ENCODE peak calls at places on chromosomes 3 and 15, in ten cellular contexts. One of them, this sample, is unnamed.
A peak's percentile ranks its signal among the peaks of the same experiment; 100 is the strongest.

GRCh38 chr3:61381745-61382392 is 130.6 kb upstream of the FHIT start:
- DNase-seq in neural progenitor cell: peak; percentile 42
- DNase-seq in Peyer's patch: no peak
- DNase-seq in cardiac fibroblast: peak; percentile 24
- DNase-seq in GM12865: peak; percentile 59
- DNase-seq in fibroblast of lung: peak; percentile 29
- DNase-seq in fibroblast of pulmonary artery: peak; percentile 36
- DNase-seq in AG10803: peak; percentile 24
- DNase-seq in PC-9: no peak
- DNase-seq in fibroblast of mammary gland: peak; percentile 45
- DNase-seq in this sample: no peak

GRCh38 chr3:71991681-71992080 is 206.7 kb upstream of the PROK2 start:
- DNase-seq in AG10803: no peak
- DNase-seq in PC-9: no peak
- DNase-seq in fibroblast of mammary gland: peak; percentile 52
- DNase-seq in Peyer's patch: no peak
- DNase-seq in fibroblast of lung: no peak
- DNase-seq in neural progenitor cell: no peak
- DNase-seq in cardiac fibroblast: no peak
- DNase-seq in fibroblast of pulmonary artery: no peak
- DNase-seq in GM12865: no peak
- DNase-seq in this sample: no peak

GRCh38 chr15:71109890-71110289 is 5.4 kb upstream of the THSD4 start:
- DNase-seq in GM12865: no peak
- DNase-seq in neural progenitor cell: no peak
- DNase-seq in fibroblast of mammary gland: no peak
- DNase-seq in AG10803: no peak
- DNase-seq in Peyer's patch: no peak
- DNase-seq in PC-9: no peak
- DNase-seq in fibroblast of lung: no peak
- DNase-seq in fibroblast of pulmonary artery: no peak
- DNase-seq in cardiac fibroblast: no peak
- DNase-seq in this sample: no peak

GRCh38 chr15:100861511-100861991 is 18.1 kb upstream of the ALDH1A3 start:
- DNase-seq in fibroblast of lung: no peak
- DNase-seq in Peyer's patch: no peak
- DNase-seq in fibroblast of mammary gland: no peak
- DNase-seq in GM12865: no peak
- DNase-seq in PC-9: no peak
- DNase-seq in cardiac fibroblast: peak; percentile 39
- DNase-seq in neural progenitor cell: peak; percentile 21
- DNase-seq in fibroblast of pulmonary artery: no peak
- DNase-seq in AG10803: no peak
- DNase-seq in this sample: no peak

GRCh38 chr3:168881804-168882203 is 781.7 kb downstream of the MECOM start:
- DNase-seq in Peyer's patch: no peak
- DNase-seq in PC-9: no peak
- DNase-seq in neural progenitor cell: no peak
- DNase-seq in fibroblast of pulmonary artery: peak; percentile 26
- DNase-seq in GM12865: no peak
- DNase-seq in cardiac fibroblast: peak; percentile 50
- DNase-seq in fibroblast of mammary gland: no peak
- DNase-seq in AG10803: no peak
- DNase-seq in fibroblast of lung: no peak
- DNase-seq in this sample: no peak

GRCh38 chr15:92095691-92096090 is 242.2 kb downstream of the SLCO3A1 start:
- DNase-seq in cardiac fibroblast: no peak
- DNase-seq in fibroblast of pulmonary artery: no peak
- DNase-seq in fibroblast of mammary gland: no peak
- DNase-seq in fibroblast of lung: no peak
- DNase-seq in AG10803: no peak
- DNase-seq in PC-9: no peak
- DNase-seq in Peyer's patch: no peak
- DNase-seq in GM12865: peak; percentile 73
- DNase-seq in neural progenitor cell: no peak
- DNase-seq in this sample: no peak

GRCh38 chr15:39204031-39204430 is 376.8 kb upstream of the THBS1 start:
- DNase-seq in fibroblast of pulmonary artery: peak; percentile 61
- DNase-seq in fibroblast of mammary gland: peak; percentile 41
- DNase-seq in GM12865: no peak
- DNase-seq in PC-9: no peak
- DNase-seq in Peyer's patch: no peak
- DNase-seq in AG10803: peak; percentile 67
- DNase-seq in cardiac fibroblast: peak; percentile 74
- DNase-seq in neural progenitor cell: no peak
- DNase-seq in fibroblast of lung: no peak
- DNase-seq in this sample: no peak

GRCh38 chr3:134503266-134503665 is 17.4 kb downstream of the CEP63 start:
- DNase-seq in fibroblast of mammary gland: no peak
- DNase-seq in Peyer's patch: no peak
- DNase-seq in neural progenitor cell: no peak
- DNase-seq in PC-9: no peak
- DNase-seq in cardiac fibroblast: no peak
- DNase-seq in AG10803: no peak
- DNase-seq in GM12865: no peak
- DNase-seq in fibroblast of lung: no peak
- DNase-seq in fibroblast of pulmonary artery: no peak
- DNase-seq in this sample: no peak

GRCh38 chr3:126850370-126851085 is 132.4 kb upstream of the PLXNA1 start:
- DNase-seq in Peyer's patch: no peak
- DNase-seq in cardiac fibroblast: no peak
- DNase-seq in PC-9: peak; percentile 56
- DNase-seq in fibroblast of pulmonary artery: peak; percentile 73
- DNase-seq in fibroblast of lung: peak; percentile 57
- DNase-seq in neural progenitor cell: peak; percentile 94
- DNase-seq in AG10803: peak; percentile 91
- DNase-seq in GM12865: no peak
- DNase-seq in fibroblast of mammary gland: no peak
- DNase-seq in this sample: peak; percentile 53

GRCh38 chr15:50979041-50979440 is 70.6 kb downstream of the AP4E1 start:
- DNase-seq in cardiac fibroblast: no peak
- DNase-seq in fibroblast of mammary gland: no peak
- DNase-seq in GM12865: no peak
- DNase-seq in fibroblast of pulmonary artery: peak; percentile 10
- DNase-seq in PC-9: no peak
- DNase-seq in Peyer's patch: no peak
- DNase-seq in neural progenitor cell: no peak
- DNase-seq in fibroblast of lung: no peak
- DNase-seq in AG10803: peak; percentile 29
- DNase-seq in this sample: no peak

GRCh38 chr3:159252772-159253384 is 451.0 kb downstream of the MFSD1 start:
- DNase-seq in cardiac fibroblast: peak; percentile 91
- DNase-seq in GM12865: peak; percentile 66
- DNase-seq in PC-9: peak; percentile 22
- DNase-seq in Peyer's patch: no peak
- DNase-seq in neural progenitor cell: peak; percentile 52
- DNase-seq in fibroblast of pulmonary artery: peak; percentile 81
- DNase-seq in AG10803: peak; percentile 73
- DNase-seq in fibroblast of lung: peak; percentile 49
- DNase-seq in fibroblast of mammary gland: peak; percentile 82
- DNase-seq in this sample: peak; percentile 50

GRCh38 chr3:183818706-183819624 is 6.4 kb downstream of the MAP6D1 start:
- DNase-seq in fibroblast of mammary gland: no peak
- DNase-seq in PC-9: no peak
- DNase-seq in fibroblast of pulmonary artery: no peak
- DNase-seq in neural progenitor cell: no peak
- DNase-seq in AG10803: no peak
- DNase-seq in GM12865: no peak
- DNase-seq in cardiac fibroblast: no peak
- DNase-seq in Peyer's patch: no peak
- DNase-seq in fibroblast of lung: no peak
- DNase-seq in this sample: no peak

GRCh38 chr15:73369073-73369694 is 426 bp upstream of the HCN4 start:
- DNase-seq in fibroblast of mammary gland: no peak
- DNase-seq in PC-9: no peak
- DNase-seq in AG10803: no peak
- DNase-seq in fibroblast of lung: no peak
- DNase-seq in Peyer's patch: no peak
- DNase-seq in neural progenitor cell: peak; percentile 41
- DNase-seq in GM12865: no peak
- DNase-seq in cardiac fibroblast: no peak
- DNase-seq in fibroblast of pulmonary artery: no peak
- DNase-seq in this sample: no peak

GRCh38 chr15:73367624-73368300 is 996 bp downstream of the HCN4 start:
- DNase-seq in fibroblast of lung: no peak
- DNase-seq in AG10803: no peak
- DNase-seq in cardiac fibroblast: no peak
- DNase-seq in GM12865: no peak
- DNase-seq in neural progenitor cell: peak; percentile 64
- DNase-seq in PC-9: no peak
- DNase-seq in Peyer's patch: no peak
- DNase-seq in fibroblast of pulmonary artery: no peak
- DNase-seq in fibroblast of mammary gland: no peak
- DNase-seq in this sample: no peak

GRCh38 chr15:73368301-73369072 is at the start of gene HCN4:
- DNase-seq in fibroblast of mammary gland: no peak
- DNase-seq in AG10803: no peak
- DNase-seq in PC-9: no peak
- DNase-seq in GM12865: no peak
- DNase-seq in neural progenitor cell: peak; percentile 86
- DNase-seq in cardiac fibroblast: no peak
- DNase-seq in Peyer's patch: no peak
- DNase-seq in fibroblast of pulmonary artery: no peak
- DNase-seq in fibroblast of lung: no peak
- DNase-seq in this sample: no peak

GRCh38 chr15:73371812-73372211 is 3.1 kb upstream of the HCN4 start:
- DNase-seq in PC-9: no peak
- DNase-seq in fibroblast of mammary gland: no peak
- DNase-seq in cardiac fibroblast: no peak
- DNase-seq in AG10803: no peak
- DNase-seq in neural progenitor cell: no peak
- DNase-seq in fibroblast of pulmonary artery: no peak
- DNase-seq in GM12865: no peak
- DNase-seq in fibroblast of lung: no peak
- DNase-seq in Peyer's patch: no peak
- DNase-seq in this sample: no peak

GRCh38 chr15:73370151-73370550 is 1.4 kb upstream of the HCN4 start:
- DNase-seq in fibroblast of pulmonary artery: no peak
- DNase-seq in fibroblast of lung: no peak
- DNase-seq in PC-9: no peak
- DNase-seq in Peyer's patch: no peak
- DNase-seq in AG10803: no peak
- DNase-seq in neural progenitor cell: peak; percentile 29
- DNase-seq in GM12865: no peak
- DNase-seq in cardiac fibroblast: no peak
- DNase-seq in fibroblast of mammary gland: no peak
- DNase-seq in this sample: no peak
- H3K4me3 ChIP-seq in fibroblast of pulmonary artery: no peak overlapping the region
- H3K4me3 ChIP-seq in fibroblast of lung: no peak overlapping the region
- H3K4me3 ChIP-seq in PC-9: no peak overlapping the region
- H3K4me3 ChIP-seq in Peyer's patch: no peak overlapping the region
- H3K4me3 ChIP-seq in AG10803: no peak overlapping the region
- H3K4me3 ChIP-seq in neural progenitor cell: no peak overlapping the region
- H3K4me3 ChIP-seq in GM12865: no peak overlapping the region
- H3K4me3 ChIP-seq in cardiac fibroblast: no peak overlapping the region
- H3K4me3 ChIP-seq in fibroblast of mammary gland: no peak overlapping the region
- H3K4me3 ChIP-seq in this sample: no peak overlapping the region

DNA sequence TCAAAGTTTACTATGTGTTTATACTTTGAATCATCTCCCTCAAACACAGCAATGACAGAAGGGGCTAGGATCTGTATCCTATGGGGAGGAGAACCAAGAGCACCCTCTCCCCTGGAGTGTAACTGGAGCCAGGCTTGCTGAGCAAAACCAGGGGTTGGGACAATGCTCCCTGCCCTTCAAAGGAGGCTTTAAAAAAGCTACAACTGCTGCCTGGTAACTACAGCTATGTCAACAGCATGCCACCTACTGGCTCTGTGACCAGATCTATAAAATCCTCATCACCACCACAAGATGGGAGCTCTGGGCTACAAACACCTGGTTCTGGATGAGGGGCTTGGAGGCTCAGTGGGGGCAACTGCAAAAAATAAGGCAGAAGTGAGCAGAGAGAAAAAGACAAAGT is 61.9 kb downstream of the ANO10 start:
- DNase-seq in Peyer's patch: no peak
- DNase-seq in PC-9: no peak
- DNase-seq in GM12865: no peak
- DNase-seq in cardiac fibroblast: no peak
- DNase-seq in neural progenitor cell: peak; percentile 8
- DNase-seq in AG10803: no peak
- DNase-seq in fibroblast of mammary gland: no peak
- DNase-seq in fibroblast of pulmonary artery: no peak
- DNase-seq in fibroblast of lung: no peak
- DNase-seq in this sample: no peak
- TF ChIP-seq CTCF in Peyer's patch: no peak
- TF ChIP-seq CTCF in PC-9: no peak
- TF ChIP-seq CTCF in GM12865: no peak
- TF ChIP-seq CTCF in cardiac fibroblast: no peak
- TF ChIP-seq CTCF in neural progenitor cell: peak; percentile 14
- TF ChIP-seq CTCF in AG10803: no peak
- TF ChIP-seq CTCF in fibroblast of mammary gland: no peak
- TF ChIP-seq CTCF in fibroblast of pulmonary artery: no peak
- TF ChIP-seq CTCF in fibroblast of lung: no peak
- TF ChIP-seq CTCF in this sample: no peak

DNA sequence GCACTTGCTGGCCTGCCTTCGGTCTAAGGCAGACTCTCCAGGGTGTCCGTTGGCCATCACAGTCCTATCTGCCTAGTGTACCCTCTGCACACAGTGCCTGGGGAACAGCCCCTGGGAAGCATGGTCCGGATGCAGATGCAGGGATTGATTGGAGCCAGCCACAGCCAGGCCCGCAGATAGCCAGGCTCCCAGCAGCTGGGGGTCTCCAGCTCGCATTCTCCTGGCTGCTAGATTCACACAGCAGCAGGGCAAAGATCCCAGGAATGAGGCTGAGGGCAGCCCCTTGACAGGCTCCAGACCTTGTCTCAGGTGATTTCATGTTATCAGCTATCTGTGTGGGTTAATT is 41.4 kb downstream of the IRAK2 start:
- DNase-seq in fibroblast of lung: no peak
- DNase-seq in GM12865: no peak
- DNase-seq in PC-9: no peak
- DNase-seq in fibroblast of pulmonary artery: no peak
- DNase-seq in Peyer's patch: no peak
- DNase-seq in fibroblast of mammary gland: no peak
- DNase-seq in AG10803: no peak
- DNase-seq in neural progenitor cell: no peak
- DNase-seq in cardiac fibroblast: no peak
- DNase-seq in this sample: no peak
- H3K4me3 ChIP-seq in fibroblast of lung: no peak overlapping the region
- H3K4me3 ChIP-seq in GM12865: no peak overlapping the region
- H3K4me3 ChIP-seq in PC-9: no peak overlapping the region
- H3K4me3 ChIP-seq in fibroblast of pulmonary artery: no peak overlapping the region
- H3K4me3 ChIP-seq in Peyer's patch: no peak overlapping the region
- H3K4me3 ChIP-seq in fibroblast of mammary gland: no peak overlapping the region
- H3K4me3 ChIP-seq in AG10803: no peak overlapping the region
- H3K4me3 ChIP-seq in neural progenitor cell: no peak overlapping the region
- H3K4me3 ChIP-seq in cardiac fibroblast: no peak overlapping the region
- H3K4me3 ChIP-seq in this sample: no peak overlapping the region

DNA sequence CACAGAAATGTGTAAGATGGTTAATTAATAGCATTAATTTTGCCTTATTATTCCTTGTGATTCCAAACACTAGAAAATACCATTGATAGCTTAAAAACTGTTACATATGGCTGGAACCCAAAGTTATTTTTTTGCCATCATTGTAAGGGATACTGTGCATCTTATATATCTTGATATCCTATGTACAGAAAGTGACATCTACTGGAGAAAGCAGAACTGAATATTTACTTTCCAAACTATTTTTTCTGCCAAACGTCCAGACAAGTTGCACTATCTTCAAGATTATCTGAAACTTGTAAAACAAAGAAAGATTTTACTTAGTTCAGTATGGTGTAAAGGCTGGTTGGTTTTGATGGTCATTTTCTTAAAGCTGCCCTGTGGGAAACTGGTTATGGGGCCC is 33.3 kb upstream of the MEIS2 start:
- DNase-seq in GM12865: no peak
- DNase-seq in neural progenitor cell: no peak
- DNase-seq in fibroblast of lung: peak; percentile 61
- DNase-seq in PC-9: no peak
- DNase-seq in fibroblast of pulmonary artery: peak; percentile 70
- DNase-seq in fibroblast of mammary gland: peak; percentile 59
- DNase-seq in cardiac fibroblast: peak; percentile 57
- DNase-seq in AG10803: peak; percentile 50
- DNase-seq in Peyer's patch: no peak
- DNase-seq in this sample: peak; percentile 36
- TF ChIP-seq CTCF in GM12865: peak; percentile 10
- TF ChIP-seq CTCF in neural progenitor cell: peak; percentile 22
- TF ChIP-seq CTCF in fibroblast of lung: peak; percentile 40
- TF ChIP-seq CTCF in PC-9: peak; percentile 54
- TF ChIP-seq CTCF in fibroblast of pulmonary artery: peak; percentile 48
- TF ChIP-seq CTCF in fibroblast of mammary gland: peak; percentile 54
- TF ChIP-seq CTCF in cardiac fibroblast: peak; percentile 30
- TF ChIP-seq CTCF in AG10803: peak; percentile 62
- TF ChIP-seq CTCF in Peyer's patch: peak; percentile 29
- TF ChIP-seq CTCF in this sample: no peak

This sample was measured in astrocyte of the cerebellum.